ENCODE peak calls at places on chromosome 7, in five cellular contexts. W, M, O, N and C are unnamed samples.
A peak's percentile ranks its signal among the peaks of the same experiment; 100 is the strongest.

GRCh38 chr7:97001221-97001620 is 4.1 kb upstream of the DLX6 start:
- DNase-seq in M (no peak), W (no peak), O (no peak), N (no peak), C (no peak)

GRCh38 chr7:95155965-95156364 is 168.4 kb downstream of the PON1 start:
- DNase-seq in O (no peak), W (no peak), M (no peak), N (no peak), C (no peak)

GRCh38 chr7:139541600-139542307 is 18.3 kb downstream of the CLEC2L start:
- DNase-seq in N (no peak), M (no peak), O (no peak), W (no peak), C (no peak)

GRCh38 chr7:112428715-112429114 is 21.5 kb upstream of the IFRD1 start:
- DNase-seq in M (no peak), O (no peak), W (no peak), N (no peak), C (no peak)

GRCh38 chr7:66043681-66044497 is 31.7 kb upstream of the ASL start:
- DNase-seq in W (peak; percentile 24), O (no peak), M (no peak), N (peak; percentile 8), C (no peak)

GRCh38 chr7:36765605-36766004 is 41.3 kb upstream of the AOAH start:
- DNase-seq in M (no peak), N (no peak), W (peak; percentile 83), O (no peak), C (no peak)

GRCh38 chr7:118349604-118350003 is 125.1 kb downstream of the ANKRD7 start:
- DNase-seq in N (no peak), M (no peak), O (no peak), W (no peak), C (no peak)

GRCh38 chr7:51000956-51001355 is 218.3 kb upstream of the GRB10 start:
- DNase-seq in M (no peak), N (no peak), O (no peak), W (peak; percentile 34), C (no peak)

GRCh38 chr7:81478664-81479063 is 291.2 kb downstream of the HGF start:
- DNase-seq in N (no peak), M (peak; percentile 18), W (no peak), O (no peak), C (no peak)

GRCh38 chr7:24038993-24039392 is 245.0 kb upstream of the NPY start:
- DNase-seq in M (no peak), N (no peak), O (no peak), W (no peak), C (no peak)

GRCh38 chr7:84971360-84971759 is 215.5 kb downstream of the SEMA3D start:
- DNase-seq in N (no peak), W (no peak), O (no peak), M (no peak), C (no peak)

GRCh38 chr7:157384301-157384700 is 47.5 kb downstream of the DNAJB6 start:
- DNase-seq in N (peak; percentile 59), W (no peak), M (peak; percentile 28), O (no peak), C (no peak)

GRCh38 chr7:54838540-54838925 is 79.5 kb upstream of the SEC61G start:
- DNase-seq in M (no peak), N (no peak), O (no peak), W (no peak), C (no peak)

GRCh38 chr7:14836571-14837189 is 65.9 kb downstream of the DGKB start:
- DNase-seq in W (no peak), O (no peak), N (peak; percentile 70), M (peak; percentile 75), C (no peak)

GRCh38 chr7:111650456-111650999 is 88.2 kb upstream of the IMMP2L start:
- DNase-seq in W (no peak), M (peak; percentile 17), O (no peak), N (peak; percentile 88), C (no peak)

GRCh38 chr7:139777304-139777890 is 401 bp downstream of the HIPK2 start:
- DNase-seq in W (peak; percentile 64), N (no peak), O (no peak), M (no peak), C (peak; percentile 30)

GRCh38 chr7:77786018-77786417 is 12.2 kb downstream of the TMEM60 start:
- DNase-seq in O (no peak), M (no peak), N (no peak), W (no peak), C (no peak)

GRCh38 chr7:129553861-129554530 is 51.7 kb downstream of the SMKR1 start:
- DNase-seq in M (peak; percentile 64), O (no peak), N (peak; percentile 43), W (peak; percentile 57), C (no peak)

GRCh38 chr7:34523233-34523918 is 134.6 kb upstream of the NPSR1 start:
- DNase-seq in W (no peak), N (no peak), O (no peak), M (no peak), C (no peak)

GRCh38 chr7:69109131-69109740 is 489.0 kb upstream of the AUTS2 start:
- DNase-seq in W (no peak), M (no peak), N (no peak), O (no peak), C (no peak)

GRCh38 chr7:1087462-1087809 is 477 bp upstream of the GPER1 start:
- DNase-seq in M (peak; percentile 44), N (peak; percentile 29), O (no peak), W (no peak), C (no peak)

GRCh38 chr7:24826662-24827020 is 69.4 kb upstream of the GSDME start:
- DNase-seq in N (no peak), W (no peak), M (no peak), O (no peak), C (no peak)

GRCh38 chr7:23426876-23427275 is 43.4 kb downstream of the IGF2BP3 start:
- DNase-seq in M (peak; percentile 63), O (no peak), W (no peak), N (no peak), C (no peak)

GRCh38 chr7:75966209-75966961 is 28.0 kb downstream of the TMEM120A start:
- DNase-seq in N (peak; percentile 51), M (no peak), W (no peak), O (no peak), C (no peak)

GRCh38 chr7:39721919-39722597 is 98.7 kb downstream of the RALA start:
- DNase-seq in M (no peak), N (no peak), W (no peak), O (no peak), C (no peak)

GRCh38 chr7:139715194-139715815 is 62.5 kb downstream of the HIPK2 start:
- DNase-seq in O (no peak), N (no peak), W (no peak), M (no peak), C (no peak)

GRCh38 chr7:33643497-33643896 is 261.8 kb upstream of the BMPER start:
- DNase-seq in O (no peak), M (no peak), N (no peak), W (no peak), C (no peak)

GRCh38 chr7:136870799-136871487 is 2.5 kb downstream of the CHRM2 start:
- DNase-seq in M (no peak), N (no peak), O (peak; percentile 19), W (no peak), C (no peak)

GRCh38 chr7:156929789-156930539 is 19.5 kb upstream of the NOM1 start:
- DNase-seq in O (no peak), W (no peak), M (no peak), N (no peak), C (no peak)

GRCh38 chr7:47551550-47552121 is 30.3 kb downstream of the TNS3 start:
- DNase-seq in W (no peak), N (peak; percentile 38), M (no peak), O (no peak), C (no peak)

DNA sequence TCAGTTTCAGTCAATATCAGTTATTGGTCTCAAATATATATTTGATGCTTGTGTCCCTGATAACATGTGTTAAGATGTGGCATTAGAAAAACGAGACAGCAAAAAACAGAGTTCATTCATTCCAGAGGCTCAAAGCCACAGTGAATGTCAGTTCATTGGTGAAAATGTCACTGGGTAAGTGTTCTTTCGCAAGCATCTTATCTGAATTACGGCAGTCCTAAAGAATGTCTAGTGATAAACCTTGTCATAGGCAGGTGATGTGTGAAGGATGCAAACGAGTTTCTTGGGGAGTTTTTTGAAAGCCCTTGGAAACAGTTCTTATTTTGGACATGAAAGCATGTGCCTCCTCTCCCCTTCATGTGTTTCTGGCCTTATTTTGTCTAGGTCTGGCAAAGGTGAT is 45.9 kb upstream of the RELN start:
- DNase-seq in O (no peak), N (no peak), M (no peak), W (no peak), C (no peak)
- TF ChIP-seq CTCF in O (no peak), N (no peak), M (no peak), W (no peak), C (no peak)

GRCh38 chr7:16702433-16702832 is 51.1 kb upstream of the TSPAN13 start:
- DNase-seq in W (no peak), N (no peak), O (no peak), M (no peak), C (no peak)
- TF ChIP-seq CTCF in W (no peak), N (no peak), O (no peak), M (no peak), C (peak; percentile 12)

GRCh38 chr7:155464948-155465739 is 7.2 kb downstream of the EN2 start:
- DNase-seq in M (no peak), O (no peak), W (peak; percentile 31), N (no peak), C (no peak)

GRCh38 chr7:155465761-155466141 is 7.8 kb downstream of the EN2 start:
- DNase-seq in N (no peak), M (no peak), W (no peak), O (no peak), C (no peak)

GRCh38 chr7:155467846-155468821 is 10.2 kb downstream of the EN2 start:
- DNase-seq in N (no peak), W (peak; percentile 55), O (no peak), M (no peak), C (no peak)

GRCh38 chr7:155466142-155466813 is 8.3 kb downstream of the EN2 start:
- DNase-seq in O (no peak), W (no peak), M (no peak), N (no peak), C (no peak)

DNA sequence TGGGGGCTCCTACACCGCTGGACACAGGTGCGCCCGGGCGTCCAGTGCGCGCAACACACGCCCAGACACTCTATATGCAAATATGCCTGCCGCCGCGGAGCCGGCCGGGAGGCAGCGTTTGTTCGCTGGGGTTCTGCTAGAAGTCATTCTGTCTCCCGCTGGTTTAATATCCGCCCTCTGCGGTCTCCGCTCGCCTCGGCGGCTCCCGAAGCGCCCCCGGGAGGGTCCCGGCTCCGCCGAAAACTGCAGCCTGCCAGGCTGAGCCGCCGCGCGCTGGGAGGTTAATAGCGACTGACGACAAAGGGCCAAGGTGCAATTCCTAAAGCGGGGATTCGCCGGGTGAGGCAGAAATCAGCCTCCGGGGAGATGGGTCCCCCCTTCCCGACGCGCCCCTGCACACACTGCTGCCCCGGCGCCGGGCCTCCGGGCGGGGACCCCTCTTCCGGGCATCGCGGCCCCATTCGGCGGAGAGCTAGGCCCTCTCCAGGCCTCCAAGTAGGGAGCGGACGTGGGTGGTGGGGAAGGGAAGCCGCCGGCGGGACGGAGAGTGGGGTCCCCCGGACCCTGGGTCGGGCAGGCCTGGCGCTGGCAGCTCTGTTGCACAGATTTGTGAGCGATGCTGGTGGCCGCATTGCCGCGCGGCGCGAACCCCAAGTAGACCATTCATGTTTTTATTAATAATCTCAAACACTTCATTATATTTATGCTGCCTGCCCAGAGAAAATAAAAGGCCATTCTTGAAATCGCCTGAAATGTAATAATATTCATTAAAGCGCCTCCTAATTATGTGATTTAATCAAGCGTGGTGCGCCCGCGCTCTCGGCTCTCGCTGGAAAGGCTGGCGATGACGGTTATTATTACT is 9.1 kb downstream of the EN2 start:
- DNase-seq in W (peak; percentile 88), M (no peak), N (no peak), O (no peak), C (peak; percentile 62)
- TF ChIP-seq CTCF in W (peak; percentile 51), M (no peak), N (no peak), O (no peak), C (peak; percentile 44)

GRCh38 chr7:116731019-116731388 is 59.0 kb downstream of the MET start:
- DNase-seq in O (no peak), W (no peak), N (no peak), M (no peak), C (no peak)
- TF ChIP-seq CTCF in O (no peak), W (no peak), N (no peak), M (no peak), C (no peak)